ENCODE peak calls at places on chromosomes 4 and X, in six cellular contexts. M is A549, E is endothelial cell of umbilical vein, D is K562, V is HepG2, R is GM12878. S is an unnamed sample.

GRCh38 chr4:54971474-54971950 is 153.9 kb downstream of the KDR start:
- DNase-seq in M (peak; percentile 28), E (peak; percentile 77), D (peak; percentile 51), V (peak; percentile 18), R (no peak), S (peak; percentile 62)

GRCh38 chr4:54390670-54391069 is 161.6 kb downstream of the PDGFRA start:
- DNase-seq in M (no peak), E (no peak), D (no peak), V (no peak), R (no peak), S (no peak)

GRCh38 chr4:74056114-74056857 is 17.8 kb upstream of the CXCL3 start:
- DNase-seq in M (peak; percentile 22), E (no peak), D (peak; percentile 67), V (no peak), R (no peak), S (peak; percentile 67)

GRCh38 chr4:3124070-3124767 is 49.7 kb downstream of the HTT start:
- DNase-seq in M (no peak), E (peak; percentile 27), D (no peak), V (no peak), R (no peak), S (no peak)

GRCh38 chr4:135418353-135418752 is 1216.8 kb upstream of the PABPC4L start:
- DNase-seq in M (no peak), E (no peak), D (no peak), V (peak; percentile 3), R (no peak), S (peak; percentile 10)

GRCh38 chr4:72496119-72496518 is 72.9 kb downstream of the ADAMTS3 start:
- DNase-seq in M (no peak), E (no peak), D (no peak), V (no peak), R (no peak), S (no peak)

GRCh38 chrX:77652095-77652494 is 133.9 kb downstream of the ATRX start:
- DNase-seq in M (no peak), E (no peak), D (no peak), V (no peak), R (no peak), S (no peak)

GRCh38 chr4:54085284-54085683 is 14.7 kb upstream of the GSX2 start:
- DNase-seq in M (peak; percentile 31), E (peak; percentile 84), D (no peak), V (peak; percentile 91), R (no peak), S (no peak)

GRCh38 chr4:63670735-63671134 is 738.5 kb downstream of the TECRL start:
- DNase-seq in M (no peak), E (no peak), D (no peak), V (no peak), R (no peak), S (no peak)

GRCh38 chr4:40471923-40472322 is 136.8 kb downstream of the CHRNA9 start:
- DNase-seq in M (no peak), E (no peak), D (no peak), V (no peak), R (no peak), S (no peak)

GRCh38 chrX:3348191-3348590 is 1.7 kb upstream of the MXRA5 start:
- DNase-seq in M (no peak), E (no peak), D (no peak), V (no peak), R (no peak), S (no peak)

GRCh38 chrX:15129412-15129811 is 140.5 kb downstream of the ASB9 start:
- DNase-seq in M (no peak), E (no peak), D (no peak), V (no peak), R (no peak), S (no peak)

GRCh38 chrX:81240701-81241100 is 38.8 kb downstream of the SH3BGRL start:
- DNase-seq in M (no peak), E (no peak), D (no peak), V (no peak), R (no peak), S (no peak)

DNA sequence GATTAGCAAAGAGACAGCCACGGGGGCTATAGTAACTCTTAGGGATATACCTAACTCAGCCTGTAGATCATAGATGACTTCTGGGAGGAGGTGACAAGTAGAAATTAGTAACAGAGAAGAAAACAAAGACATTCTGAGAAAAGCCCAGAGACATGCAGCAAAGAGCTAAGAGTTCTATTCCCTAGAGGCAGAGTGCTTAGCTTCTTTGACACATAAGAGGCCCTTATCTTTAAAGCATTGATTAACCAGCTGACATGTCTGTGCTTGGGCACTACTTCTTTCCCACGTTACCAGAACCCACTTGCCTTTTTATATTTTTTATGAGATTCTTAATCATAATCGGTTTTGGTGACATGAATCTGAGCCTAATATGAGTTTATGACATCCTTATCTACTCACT is 179.5 kb downstream of the GABRB1 start:
- DNase-seq in M (no peak), E (no peak), D (no peak), V (no peak), R (no peak), S (no peak)
- TF ChIP-seq MAX in M (no peak), E (no peak), D (no peak), V (no peak), R (no peak), S (no peak)

DNA sequence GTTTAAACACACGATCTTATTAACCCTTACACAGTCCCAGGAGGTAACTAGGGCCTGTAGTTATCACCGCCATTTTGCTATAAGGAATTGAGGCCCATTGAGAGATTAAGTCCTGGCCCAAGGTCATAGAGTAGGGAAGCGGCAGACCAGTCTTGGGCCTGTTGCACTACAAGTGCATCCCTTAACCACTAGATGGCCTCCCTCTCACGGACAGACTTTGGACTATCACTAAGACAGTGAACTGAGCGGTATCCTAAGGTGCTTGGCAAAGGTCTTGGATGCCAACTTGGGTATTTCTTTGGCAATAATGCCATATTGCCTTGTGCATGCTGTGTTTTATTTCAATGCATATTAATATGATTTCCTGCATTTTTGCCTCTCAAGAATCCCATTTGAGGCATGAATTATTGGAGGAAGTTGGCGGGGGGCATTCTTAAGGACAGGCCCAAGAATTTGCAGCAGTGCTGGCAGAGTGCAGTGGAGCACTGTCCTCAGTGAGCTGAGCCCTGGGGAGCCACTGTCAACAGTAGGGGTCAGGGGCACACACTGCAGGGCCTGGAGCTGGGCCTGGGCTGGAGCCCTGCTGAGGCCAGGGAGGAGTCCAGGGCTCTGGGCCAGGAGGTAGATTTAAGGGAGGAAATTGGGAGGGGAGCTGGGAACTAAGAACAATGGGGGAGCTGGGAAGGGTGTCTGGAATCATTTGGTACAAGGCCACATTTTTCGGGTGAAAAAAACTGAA is 147.4 kb downstream of the SMIM20 start:
- DNase-seq in M (peak; percentile 15), E (no peak), D (peak; percentile 47), V (peak; percentile 6), R (no peak), S (peak; percentile 83)
- TF ChIP-seq MYC in M (no peak), E (no peak), D (no peak), V (no peak), R (no peak), S (no peak)

GRCh38 chr4:10226756-10227155 is 110.2 kb upstream of the WDR1 start:
- DNase-seq in M (no peak), E (no peak), D (no peak), V (no peak), R (no peak), S (no peak)
- TF ChIP-seq MAX in M (no peak), E (no peak), D (no peak), V (no peak), R (no peak), S (no peak)

DNA sequence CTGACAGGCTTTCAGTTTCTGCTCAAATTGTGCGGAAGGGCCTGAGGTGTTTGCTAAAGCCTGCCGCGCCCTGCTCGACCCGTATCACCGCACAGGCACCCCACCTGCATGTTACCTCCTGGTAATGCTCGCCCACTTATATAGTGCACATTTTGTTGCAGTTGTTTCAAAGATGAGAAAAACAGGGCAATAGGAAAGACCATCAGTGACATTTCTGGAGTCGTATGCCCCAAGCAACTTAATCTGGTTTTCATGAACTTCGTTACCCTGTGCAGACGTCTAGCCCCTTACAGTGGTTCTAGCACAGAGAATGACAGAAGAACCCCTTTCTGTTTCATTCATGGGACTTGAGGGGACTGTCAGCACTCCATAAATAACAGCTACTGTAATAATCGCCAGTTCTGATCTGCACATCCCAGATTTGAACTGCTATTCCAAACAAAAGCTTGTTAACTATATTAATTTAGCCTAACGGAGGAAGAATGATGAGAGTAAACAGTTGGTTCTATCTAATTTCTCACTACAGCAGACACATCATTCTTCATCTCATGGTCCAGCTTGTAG is 940 bp upstream of the DCTD start:
- DNase-seq in M (no peak), E (no peak), D (no peak), V (no peak), R (peak; percentile 65), S (no peak)
- TF ChIP-seq MYC in M (no peak), E (no peak), D (no peak), V (no peak), R (no peak), S (no peak)

GRCh38 chr4:8198906-8199593 is at the start of gene SH3TC1:
- DNase-seq in M (peak; percentile 86), E (peak; percentile 94), D (peak; percentile 70), V (peak; percentile 86), R (peak; percentile 68), S (peak; percentile 96)
- TF ChIP-seq MAX in M (peak; percentile 65), E (no peak), D (peak; percentile 76), V (peak; percentile 79), R (peak; percentile 72), S (peak; percentile 80)

DNA sequence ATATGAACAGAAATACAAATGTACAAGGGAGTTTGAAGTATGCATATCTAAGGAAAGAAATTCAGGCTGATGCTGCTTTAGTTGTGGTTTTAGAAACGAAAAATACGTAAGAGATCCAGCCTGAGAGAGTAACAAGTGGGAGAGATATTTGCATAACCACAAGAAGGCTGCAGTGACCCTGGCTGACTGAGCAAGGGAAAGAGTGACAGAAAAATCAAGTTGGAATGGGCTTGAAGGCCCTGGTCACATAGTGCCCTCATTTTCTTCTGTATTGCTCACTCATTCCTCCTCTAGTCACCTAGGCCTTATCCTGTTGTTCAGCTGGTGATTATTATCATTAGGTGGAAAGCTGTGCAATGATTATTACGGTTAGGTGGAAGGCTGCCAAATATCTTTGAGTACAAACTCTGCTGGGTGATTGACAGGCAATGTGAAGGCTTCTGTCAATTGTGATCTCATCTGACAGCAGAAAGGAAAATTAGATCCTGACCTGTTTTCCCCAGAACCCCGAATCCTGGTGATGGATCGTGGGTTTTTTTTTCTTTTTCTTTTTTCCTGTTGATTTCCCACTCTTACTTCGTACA is 2384.1 kb downstream of the PCDH7 start:
- DNase-seq in M (no peak), E (no peak), D (no peak), V (no peak), R (peak; percentile 2), S (no peak)
- TF ChIP-seq MYC in M (no peak), E (no peak), D (no peak), V (no peak), R (no peak), S (no peak)

S was measured in NB4.